ENCODE peak calls at places on chromosomes 11 and 22, in eight cellular contexts. E is AG20443, L is NCI-H82, V is heart left ventricle, W is NT2/D1, H is heart right ventricle, Y is endodermal cell, C is mucosa of gallbladder. Z is an unnamed sample.

GRCh38 chr11:73521621-73522020 is 76.3 kb downstream of the FAM168A start:
- DNase-seq in E (peak), L (no peak), V (no peak), W (no peak), H (no peak), Y (no peak), C (no peak), Z (no peak)

GRCh38 chr11:68120212-68121066 is 749 bp downstream of the CHKA start:
- DNase-seq in E (no peak), L (peak), V (peak), W (no peak), H (peak), Y (peak), C (peak), Z (no peak)

GRCh38 chr11:69403556-69404215 is 77.8 kb upstream of the LINC01488 start:
- DNase-seq in E (peak), L (no peak), V (no peak), W (no peak), H (no peak), Y (no peak), C (no peak), Z (no peak)

GRCh38 chr22:24417200-24417599 is 10.2 kb upstream of the ADORA2A start:
- DNase-seq in E (no peak), L (no peak), V (no peak), W (no peak), H (no peak), Y (no peak), C (no peak), Z (no peak)

GRCh38 chr11:64553554-64554201 is 37.3 kb upstream of the SLC22A12 start:
- DNase-seq in E (peak), L (peak), V (peak), W (peak), H (peak), Y (peak), C (peak), Z (no peak)

GRCh38 chr11:19122966-19123615 is 6.1 kb downstream of the ZDHHC13 start:
- DNase-seq in E (no peak), L (no peak), V (no peak), W (no peak), H (no peak), Y (no peak), C (no peak), Z (no peak)

GRCh38 chr11:68677432-68677831 is 6.9 kb upstream of the GAL start:
- DNase-seq in E (peak), L (peak), V (peak), W (peak), H (peak), Y (peak), C (no peak), Z (no peak)

GRCh38 chr22:35661377-35661937 is 13.2 kb downstream of the APOL6 start:
- DNase-seq in E (no peak), L (no peak), V (no peak), W (no peak), H (no peak), Y (no peak), C (no peak), Z (no peak)

GRCh38 chr11:131637469-131638175 is 267.2 kb downstream of the NTM start:
- DNase-seq in E (peak), L (no peak), V (no peak), W (no peak), H (no peak), Y (peak), C (no peak), Z (no peak)

GRCh38 chr11:57426439-57426753 is 525 bp downstream of the SLC43A3 start:
- DNase-seq in E (no peak), L (peak), V (no peak), W (no peak), H (no peak), Y (peak), C (peak), Z (no peak)

GRCh38 chr11:576791-577610 is 731 bp downstream of the PHRF1 start:
- DNase-seq in E (peak), L (no peak), V (no peak), W (no peak), H (no peak), Y (no peak), C (no peak), Z (no peak)

GRCh38 chr11:34021977-34022735 is 29.4 kb upstream of the CAPRIN1 start:
- DNase-seq in E (no peak), L (no peak), V (no peak), W (no peak), H (no peak), Y (no peak), C (no peak), Z (peak)

GRCh38 chr22:24816841-24817240 is 10.8 kb downstream of the SGSM1 start:
- DNase-seq in E (no peak), L (no peak), V (no peak), W (no peak), H (no peak), Y (no peak), C (no peak), Z (no peak)

GRCh38 chr11:88175004-88175706 is at the start of gene RAB38:
- DNase-seq in E (peak), L (peak), V (peak), W (peak), H (peak), Y (peak), C (peak), Z (no peak)

Z was measured in osteocyte.